ENCODE peak calls at places on chromosomes 1 and 21, in seven cellular contexts. K, D, W, R, S, E and N are unnamed samples.

GRCh38 chr1:226332947-226333346 is 24.0 kb upstream of the LIN9 start:
- DNase-seq in K (no peak), W (no peak), D (no peak), S (no peak), R (no peak), E (no peak), N (no peak)

GRCh38 chr1:91569411-91570104 is 68.9 kb downstream of the CDC7 start:
- DNase-seq in W (no peak), R (no peak), K (peak; percentile 85), E (no peak), S (no peak), D (no peak), N (no peak)

GRCh38 chr1:57118948-57119637 is 153.3 kb upstream of the C8B start:
- DNase-seq in W (no peak), R (no peak), K (no peak), D (no peak), S (no peak), E (no peak), N (no peak)

GRCh38 chr1:2968471-2968881 is 52.8 kb upstream of the ACTRT2 start:
- DNase-seq in R (no peak), K (no peak), S (no peak), E (peak; percentile 9), D (no peak), W (no peak), N (no peak)

GRCh38 chr1:27545876-27546275 is 55.9 kb upstream of the WASF2 start:
- DNase-seq in R (no peak), E (no peak), W (no peak), S (no peak), D (no peak), K (no peak), N (no peak)

GRCh38 chr1:173715538-173715844 is 710 bp downstream of the KLHL20 start:
- DNase-seq in K (no peak), S (no peak), D (no peak), W (no peak), R (no peak), E (no peak), N (no peak)

GRCh38 chr1:41282679-41283317 is 40.7 kb upstream of the SCMH1 start:
- DNase-seq in E (peak; percentile 80), K (peak; percentile 48), R (no peak), W (peak; percentile 7), D (peak; percentile 85), S (peak; percentile 38), N (peak; percentile 79)

GRCh38 chr1:100834779-100835645 is 59.6 kb downstream of the EXTL2 start:
- DNase-seq in D (peak; percentile 25), E (peak; percentile 74), K (peak; percentile 33), R (peak; percentile 3), S (no peak), W (peak; percentile 26), N (no peak)

GRCh38 chr1:228150458-228151169 is 884 bp downstream of the GJC2 start:
- DNase-seq in R (no peak), E (no peak), D (peak; percentile 61), K (no peak), S (peak; percentile 60), W (no peak), N (no peak)

GRCh38 chr1:229396607-229397189 is 37.2 kb downstream of the ACTA1 start:
- DNase-seq in E (no peak), R (no peak), S (no peak), W (no peak), K (no peak), D (peak; percentile 55), N (no peak)

GRCh38 chr1:29541641-29542040 is 305.3 kb downstream of the PTPRU start:
- DNase-seq in D (no peak), K (no peak), E (no peak), W (no peak), R (no peak), S (no peak), N (no peak)

GRCh38 chr1:206769331-206769731 is 1.2 kb upstream of the IL19 start:
- DNase-seq in K (no peak), E (no peak), S (no peak), W (peak; percentile 36), D (no peak), R (peak; percentile 53), N (no peak)

GRCh38 chr1:109498161-109498801 is 4.4 kb downstream of the CYB561D1 start:
- DNase-seq in R (no peak), S (no peak), E (peak; percentile 84), D (peak; percentile 84), K (peak; percentile 28), W (peak; percentile 36), N (peak; percentile 83)

GRCh38 chr21:41294548-41295231 is 21.9 kb upstream of the FAM3B start:
- DNase-seq in E (no peak), S (no peak), R (no peak), D (no peak), K (no peak), W (no peak), N (no peak)

GRCh38 chr1:36584874-36585759 is 102.4 kb upstream of the CSF3R start:
- DNase-seq in W (no peak), K (no peak), E (no peak), S (no peak), R (no peak), D (peak; percentile 74), N (no peak)

GRCh38 chr1:50416150-50416527 is 7.1 kb downstream of the DMRTA2 start:
- DNase-seq in S (no peak), K (no peak), R (no peak), E (peak; percentile 78), W (no peak), D (peak; percentile 85), N (no peak)

GRCh38 chr1:2470290-2471158 is 5.6 kb upstream of the PLCH2 start:
- DNase-seq in R (no peak), E (no peak), D (peak; percentile 71), S (no peak), W (no peak), K (no peak), N (peak; percentile 84)

GRCh38 chr1:2632561-2633361 is at the start of gene MMEL1:
- DNase-seq in K (no peak), E (peak; percentile 55), S (no peak), R (no peak), D (peak; percentile 88), W (no peak), N (no peak)

GRCh38 chr1:229781453-229781852 is 155.4 kb downstream of the URB2 start:
- DNase-seq in R (no peak), E (peak; percentile 3), W (no peak), K (peak; percentile 47), D (peak; percentile 45), S (peak; percentile 76), N (peak; percentile 16)

GRCh38 chr1:191575180-191575579 is 583.1 kb upstream of the RGS18 start:
- DNase-seq in R (no peak), W (no peak), D (no peak), E (no peak), S (no peak), K (no peak), N (no peak)

DNA sequence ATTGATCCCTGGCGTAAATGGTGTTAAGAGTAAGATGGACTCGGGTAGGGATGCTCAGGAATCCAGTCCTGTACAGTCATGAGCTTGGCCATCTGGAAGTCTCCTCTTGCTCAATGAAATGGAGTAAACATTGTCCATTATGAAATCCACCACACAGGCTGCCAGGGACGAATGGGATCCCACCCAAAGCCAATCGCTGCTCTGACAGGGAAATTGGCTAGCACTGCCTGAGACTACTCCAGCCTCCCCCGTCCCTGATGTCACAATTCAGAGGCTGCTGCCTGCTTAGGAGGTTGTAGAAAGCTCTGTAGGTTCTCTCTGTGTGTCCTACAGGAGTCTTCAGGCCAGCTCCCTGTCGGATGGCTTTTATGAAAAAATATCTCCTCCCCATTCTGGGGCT is at the start of gene HSD11B1:
- DNase-seq in E (no peak), D (no peak), W (no peak), S (peak; percentile 28), K (no peak), R (no peak), N (no peak)
- H3K4me3 ChIP-seq in E (no peak within 1 kb of the TSS), D (no peak within 1 kb of the TSS), W (no peak within 1 kb of the TSS), S (no peak within 1 kb of the TSS), K (no peak within 1 kb of the TSS), R (no peak within 1 kb of the TSS), N (no peak within 1 kb of the TSS)

GRCh38 chr1:45521413-45522323 is at the start of gene PRDX1:
- DNase-seq in D (peak; percentile 99), E (peak; percentile 96), W (peak; percentile 94), K (peak; percentile 99), S (peak; percentile 95), R (peak; percentile 95), N (peak; percentile 98)

GRCh38 chr1:45516465-45516864 is 5.2 kb downstream of the PRDX1 start:
- DNase-seq in W (no peak), D (no peak), E (no peak), S (no peak), R (no peak), K (peak; percentile 38), N (no peak)

GRCh38 chr1:45522324-45523104 is 830 bp upstream of the PRDX1 start:
- DNase-seq in S (peak; percentile 25), R (no peak), W (no peak), K (peak; percentile 77), E (peak; percentile 41), D (no peak), N (no peak)

DNA sequence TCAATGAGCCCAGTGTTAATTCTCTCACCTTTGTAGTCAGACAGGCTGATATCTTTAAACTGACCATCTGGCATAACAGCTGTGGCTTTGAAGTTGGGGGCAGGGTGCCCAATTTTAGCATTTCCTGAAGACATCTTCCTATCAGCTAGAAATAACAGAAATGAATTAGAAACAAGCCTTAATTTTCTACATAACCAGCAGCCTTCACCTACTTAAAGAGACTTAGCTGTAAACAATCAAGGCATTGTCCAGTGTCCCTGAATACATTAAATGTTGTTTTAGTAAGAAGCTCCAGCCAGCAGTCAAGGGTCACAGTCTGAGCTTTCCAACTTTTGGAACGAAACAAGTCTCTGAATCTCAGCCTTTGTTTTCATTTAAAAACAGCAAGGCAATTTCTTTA is 2.8 kb downstream of the PRDX1 start:
- DNase-seq in D (no peak), R (no peak), E (no peak), K (no peak), S (no peak), W (no peak), N (peak; percentile 61)
- H3K4me3 ChIP-seq in D (peak overlapping the region; percentile 17), R (peak overlapping the region; percentile 60), E (peak overlapping the region; percentile 100), K (peak overlapping the region; percentile 99), S (no peak overlapping the region), W (no peak overlapping the region), N (peak overlapping the region; percentile 74)

GRCh38 chr1:94095744-94096469 is 25.0 kb downstream of the ABCA4 start:
- DNase-seq in R (no peak), K (no peak), W (no peak), S (no peak), E (no peak), D (no peak), N (no peak)

GRCh38 chr1:94093996-94094395 is 27.0 kb downstream of the ABCA4 start:
- DNase-seq in W (no peak), S (no peak), R (no peak), K (no peak), D (no peak), E (no peak), N (no peak)

GRCh38 chr1:94095112-94095637 is 25.8 kb downstream of the ABCA4 start:
- DNase-seq in R (no peak), S (peak; percentile 38), D (no peak), W (no peak), K (no peak), E (no peak), N (no peak)

GRCh38 chr1:94093351-94093750 is 27.6 kb downstream of the ABCA4 start:
- DNase-seq in K (no peak), D (no peak), S (no peak), R (no peak), E (no peak), W (no peak), N (no peak)

GRCh38 chr1:94094466-94095111 is 26.4 kb downstream of the ABCA4 start:
- DNase-seq in D (no peak), W (no peak), S (no peak), E (no peak), K (no peak), R (no peak), N (no peak)
- H3K4me3 ChIP-seq in D (no peak overlapping the region), W (no peak overlapping the region), S (no peak overlapping the region), E (no peak overlapping the region), K (no peak overlapping the region), R (no peak overlapping the region), N (no peak overlapping the region)

GRCh38 chr1:17118268-17118667 is 983 bp downstream of the PADI2 start:
- DNase-seq in S (no peak), E (peak; percentile 39), W (no peak), R (no peak), K (no peak), D (peak; percentile 72), N (no peak)
- H3K4me3 ChIP-seq in S (no peak overlapping the region), E (peak overlapping the region; percentile 81), W (no peak overlapping the region), R (no peak overlapping the region), K (no peak overlapping the region), D (peak overlapping the region; percentile 73), N (no peak overlapping the region)